ENCODE peak calls at places on chromosomes 3 and 15, in five cellular contexts. L, P, J, N and I are unnamed samples.

GRCh38 chr3:150546226-150547044 is at the start of the genes EIF2A and SERP1:
- DNase-seq in L (peak; percentile 100), P (peak; percentile 99), J (peak; percentile 100), N (peak; percentile 98), I (peak; percentile 99)

GRCh38 chr15:87739866-87740265 is 516.7 kb downstream of the NTRK3 start:
- DNase-seq in L (no peak), P (no peak), J (no peak), N (no peak), I (peak; percentile 38)

GRCh38 chr3:44418549-44418948 is 58.9 kb downstream of the ZNF445 start:
- DNase-seq in L (no peak), P (no peak), J (no peak), N (no peak), I (no peak)

GRCh38 chr15:92226020-92226612 is 167.6 kb upstream of the ST8SIA2 start:
- DNase-seq in L (no peak), P (peak; percentile 14), J (no peak), N (no peak), I (peak; percentile 43)

GRCh38 chr3:87509401-87509800 is 233.0 kb upstream of the POU1F1 start:
- DNase-seq in L (no peak), P (no peak), J (no peak), N (no peak), I (no peak)

GRCh38 chr15:78716651-78717050 is 75.6 kb upstream of the CHRNB4 start:
- DNase-seq in L (peak; percentile 25), P (peak; percentile 71), J (no peak), N (no peak), I (no peak)

GRCh38 chr3:86982883-86983282 is 8.1 kb downstream of the VGLL3 start:
- DNase-seq in L (peak; percentile 66), P (peak; percentile 91), J (no peak), N (no peak), I (peak; percentile 97)

GRCh38 chr3:196641278-196642058 is 2.0 kb downstream of the NRROS start:
- DNase-seq in L (no peak), P (no peak), J (no peak), N (no peak), I (no peak)

GRCh38 chr3:10553586-10554235 is 48.3 kb upstream of the ATP2B2 start:
- DNase-seq in L (no peak), P (no peak), J (no peak), N (no peak), I (no peak)

GRCh38 chr3:71461749-71462483 is 121.6 kb downstream of the FOXP1 start:
- DNase-seq in L (peak; percentile 20), P (no peak), J (no peak), N (no peak), I (peak; percentile 43)

GRCh38 chr3:120349819-120350125 is 618 bp upstream of the LRRC58 start:
- DNase-seq in L (no peak), P (no peak), J (no peak), N (no peak), I (no peak)

GRCh38 chr3:16993227-16993626 is 108.5 kb downstream of the PLCL2 start:
- DNase-seq in L (peak; percentile 83), P (peak; percentile 81), J (no peak), N (no peak), I (peak; percentile 57)

GRCh38 chr3:7504886-7505775 is 644.2 kb downstream of the GRM7 start:
- DNase-seq in L (peak; percentile 21), P (peak; percentile 81), J (no peak), N (no peak), I (no peak)

GRCh38 chr3:101685870-101686307 is 629 bp downstream of the RPL24 start:
- DNase-seq in L (peak; percentile 18), P (no peak), J (no peak), N (no peak), I (no peak)

GRCh38 chr3:185822957-185823279 is 1.9 kb downstream of the IGF2BP2 start:
- DNase-seq in L (no peak), P (no peak), J (peak; percentile 17), N (no peak), I (no peak)
- H3K4me3 ChIP-seq in L (peak overlapping the region; percentile 83), P (peak overlapping the region; percentile 75), J (peak overlapping the region; percentile 93), N (peak overlapping the region; percentile 73), I (peak overlapping the region; percentile 89)

GRCh38 chr15:98651581-98652220 is 3.4 kb downstream of the IGF1R start:
- DNase-seq in L (peak; percentile 57), P (peak; percentile 47), J (no peak), N (no peak), I (no peak)
- TF ChIP-seq CTCF in L (no peak), P (no peak), J (no peak), N (no peak), I (no peak)

GRCh38 chr3:3552741-3553140 is 246.5 kb upstream of the LRRN1 start:
- DNase-seq in L (no peak), P (no peak), J (no peak), N (no peak), I (no peak)
- H3K4me3 ChIP-seq in L (no peak overlapping the region), P (no peak overlapping the region), J (no peak overlapping the region), N (no peak overlapping the region), I (no peak overlapping the region)

GRCh38 chr3:132268956-132269355 is 48.3 kb upstream of the ACP3 start:
- DNase-seq in L (peak; percentile 69), P (peak; percentile 46), J (no peak), N (no peak), I (peak; percentile 21)
- TF ChIP-seq CTCF in L (peak; percentile 50), P (peak; percentile 59), J (peak; percentile 21), N (no peak), I (peak; percentile 50)

GRCh38 chr3:130906374-130906995 is 12.6 kb downstream of the ATP2C1 start:
- DNase-seq in L (peak; percentile 60), P (peak; percentile 37), J (no peak), N (no peak), I (no peak)
- H3K4me3 ChIP-seq in L (no peak overlapping the region), P (no peak overlapping the region), J (no peak overlapping the region), N (peak overlapping the region; percentile 26), I (no peak overlapping the region)

GRCh38 chr3:132001036-132001435 is 33.8 kb downstream of the CPNE4 start:
- DNase-seq in L (peak; percentile 54), P (no peak), J (no peak), N (no peak), I (no peak)

GRCh38 chr3:132003685-132004084 is 31.1 kb downstream of the CPNE4 start:
- DNase-seq in L (no peak), P (no peak), J (no peak), N (no peak), I (no peak)

GRCh38 chr3:131995936-131996335 is 38.9 kb downstream of the CPNE4 start:
- DNase-seq in L (peak; percentile 67), P (peak; percentile 19), J (no peak), N (no peak), I (peak; percentile 44)

GRCh38 chr3:132002039-132002438 is 32.8 kb downstream of the CPNE4 start:
- DNase-seq in L (no peak), P (no peak), J (no peak), N (no peak), I (no peak)

DNA sequence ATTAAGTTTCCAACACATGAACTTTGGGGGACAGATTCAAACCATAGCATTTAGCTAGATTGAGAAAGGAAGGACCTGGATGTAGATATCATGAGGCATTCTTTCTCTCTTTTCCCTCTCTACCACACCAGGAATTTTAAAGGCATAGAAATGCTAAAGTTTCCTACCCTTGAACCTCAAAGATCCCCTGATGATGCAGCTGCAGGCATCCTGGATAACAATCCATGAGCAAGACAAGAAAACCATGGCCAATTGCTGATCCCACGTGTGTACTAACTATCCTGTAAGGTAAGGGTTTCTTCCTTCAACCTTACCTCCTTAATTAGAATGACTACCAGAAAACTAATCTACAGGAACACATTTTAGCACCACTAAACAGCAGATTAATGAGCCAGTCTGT is 36.8 kb downstream of the CPNE4 start:
- DNase-seq in L (no peak), P (no peak), J (no peak), N (no peak), I (no peak)
- TF ChIP-seq CTCF in L (no peak), P (no peak), J (no peak), N (no peak), I (no peak)

DNA sequence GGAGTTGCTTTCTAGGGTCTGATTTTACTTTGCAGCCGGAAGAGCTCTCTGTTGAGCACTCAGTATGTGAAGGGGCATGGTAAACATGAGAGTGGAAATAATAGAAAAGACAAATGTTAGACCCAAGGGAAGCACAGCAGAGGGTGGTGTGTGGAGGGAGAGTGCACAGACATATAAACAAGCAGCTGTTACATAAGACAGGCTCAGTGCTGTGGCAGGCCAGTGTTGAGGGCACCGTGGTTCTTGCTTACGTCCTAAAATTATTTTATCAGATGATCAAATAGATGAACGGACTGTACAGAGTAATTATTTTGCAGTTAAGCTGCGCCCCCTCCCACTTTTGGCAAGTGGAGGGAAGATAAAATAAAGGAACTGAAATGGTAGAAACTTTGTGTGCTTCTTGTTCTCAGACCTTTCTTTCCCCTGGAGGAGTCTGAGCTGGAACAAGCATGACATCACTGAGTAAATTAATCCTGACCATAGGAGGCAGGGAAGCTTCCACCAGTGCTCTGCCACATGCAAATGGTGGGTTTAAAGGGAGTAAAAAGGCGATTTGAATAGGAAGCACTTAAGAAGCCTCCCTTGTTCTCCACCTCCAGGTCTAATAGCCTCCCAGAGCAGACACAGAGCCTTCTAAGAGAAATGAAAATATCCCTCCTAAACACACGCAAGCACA is 205.6 kb downstream of the IL20RB start:
- DNase-seq in L (no peak), P (no peak), J (no peak), N (no peak), I (no peak)
- H3K4me3 ChIP-seq in L (no peak overlapping the region), P (no peak overlapping the region), J (peak overlapping the region; percentile 11), N (peak overlapping the region; percentile 13), I (no peak overlapping the region)

DNA sequence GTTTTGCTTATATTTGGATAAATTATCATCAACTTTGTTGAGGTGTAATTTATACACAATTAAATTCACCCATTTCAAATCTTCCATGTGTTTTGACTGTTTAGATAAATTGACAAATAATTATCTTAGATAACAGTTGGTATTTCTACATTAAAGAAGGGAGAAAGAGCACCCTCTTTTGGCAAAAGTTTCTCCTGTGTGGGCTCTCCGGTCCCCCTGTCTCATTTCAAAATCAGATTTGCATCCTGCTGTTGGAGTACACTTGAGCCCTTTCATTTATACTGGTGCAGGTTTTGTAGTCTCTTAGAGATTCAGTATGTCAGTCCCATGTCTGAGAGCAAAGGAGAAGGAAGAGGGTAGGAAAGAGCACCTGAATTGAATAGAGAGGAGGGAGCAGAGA is 49.4 kb downstream of the NKIRAS1 start:
- DNase-seq in L (no peak), P (no peak), J (no peak), N (no peak), I (no peak)
- TF ChIP-seq CTCF in L (no peak), P (peak; percentile 2), J (no peak), N (no peak), I (no peak)